ENCODE peak calls at places on chromosomes 13 and 19, in eight cellular contexts. R is GM23338; G is left cardiac atrium; V is activated CD8-positive, alpha-beta memory T cell treated with anti-CD3 and anti-CD28 coated beads for 1 hour; C is M059J; H is CD8-positive, alpha-beta memory T cell; O is fibroblast of lung; B is adrenal gland. W is an unnamed sample.
A peak's percentile ranks its signal among the peaks of the same experiment; 100 is the strongest.

GRCh38 chr19:47309608-47310007 is at the start of gene C5AR1:
- DNase-seq in B (no peak), V (no peak), H (no peak), C (peak; percentile 29), G (peak; percentile 49), R (no peak), O (no peak), W (no peak)

GRCh38 chr13:72666391-72666790 is 61.0 kb downstream of the MZT1 start:
- DNase-seq in V (no peak), B (no peak), R (no peak), C (no peak), G (no peak), O (no peak), H (no peak), W (no peak)

GRCh38 chr13:62779146-62779545 is 1363.5 kb upstream of the PCDH20 start:
- DNase-seq in V (no peak), O (no peak), H (no peak), C (no peak), G (no peak), B (no peak), R (peak; percentile 49), W (no peak)

GRCh38 chr13:42007844-42008243 is 40.6 kb upstream of the DGKH start:
- DNase-seq in R (no peak), C (peak; percentile 56), O (peak; percentile 33), B (no peak), G (no peak), V (no peak), H (no peak), W (no peak)

GRCh38 chr19:11361771-11362731 is 6.8 kb downstream of the PLPPR2 start:
- DNase-seq in O (no peak), B (no peak), R (peak; percentile 89), C (no peak), G (no peak), V (no peak), H (no peak), W (no peak)

GRCh38 chr19:10009269-10009665 is 1.0 kb downstream of the COL5A3 start:
- DNase-seq in C (no peak), G (peak; percentile 79), B (peak; percentile 53), H (peak; percentile 46), R (peak; percentile 87), V (peak; percentile 3), O (peak; percentile 89), W (peak; percentile 16)

GRCh38 chr13:27043013-27043412 is 128.6 kb downstream of the USP12 start:
- DNase-seq in V (no peak), G (no peak), O (peak; percentile 96), R (peak; percentile 27), C (peak; percentile 97), H (no peak), B (peak; percentile 40), W (no peak)

GRCh38 chr19:39154626-39155100 is 29.1 kb downstream of the PAK4 start:
- DNase-seq in V (no peak), H (no peak), O (no peak), C (no peak), R (peak; percentile 78), B (no peak), G (no peak), W (no peak)

GRCh38 chr13:100644328-100644727 is 30.3 kb downstream of the TMTC4 start:
- DNase-seq in H (no peak), B (no peak), C (no peak), V (no peak), O (peak; percentile 15), R (no peak), G (no peak), W (no peak)

GRCh38 chr13:42041684-42042035 is 6.8 kb upstream of the DGKH start:
- DNase-seq in O (peak; percentile 71), H (no peak), C (peak; percentile 74), B (peak; percentile 77), V (no peak), R (peak; percentile 83), G (peak; percentile 58), W (no peak)

GRCh38 chr19:41064974-41065569 is 23.2 kb upstream of the CYP2A13 start:
- DNase-seq in C (peak; percentile 54), O (peak; percentile 31), H (no peak), B (no peak), R (peak; percentile 88), G (no peak), V (no peak), W (no peak)

GRCh38 chr19:2043269-2043641 is 7.8 kb downstream of the MKNK2 start:
- DNase-seq in C (no peak), R (no peak), G (no peak), H (no peak), O (no peak), V (no peak), B (peak; percentile 51), W (no peak)

GRCh38 chr13:74118328-74118727 is 15.9 kb downstream of the KLF12 start:
- DNase-seq in G (no peak), H (no peak), V (no peak), R (no peak), B (no peak), O (no peak), C (no peak), W (no peak)

GRCh38 chr13:71240906-71241305 is 626.1 kb downstream of the DACH1 start:
- DNase-seq in C (no peak), R (peak; percentile 12), B (no peak), H (no peak), G (no peak), V (no peak), O (peak; percentile 59), W (no peak)

GRCh38 chr19:38264486-38265212 is at the start of gene SPINT2:
- DNase-seq in B (peak; percentile 44), H (no peak), V (no peak), R (peak; percentile 95), G (peak; percentile 45), C (no peak), O (no peak), W (peak; percentile 21)

GRCh38 chr13:43473437-43473836 is 313.3 kb downstream of the ENOX1 start:
- DNase-seq in G (no peak), O (no peak), C (no peak), B (no peak), R (no peak), H (no peak), V (no peak), W (no peak)

GRCh38 chr13:107192289-107192688 is 624.4 kb upstream of the ARGLU1 start:
- DNase-seq in G (no peak), O (no peak), H (no peak), B (no peak), C (no peak), R (peak; percentile 56), V (no peak), W (no peak)

W was measured in effector CD4-positive, alpha-beta T cell.